ENCODE peak calls at places on chromosomes 4 and X, in four cellular contexts. One of them, this sample, is unnamed.

GRCh38 chr4:10164877-10165283 is 48.3 kb upstream of the WDR1 start:
- DNase-seq in GM12878: no peak
- DNase-seq in HepG2: peak
- DNase-seq in HEK293T: peak
- DNase-seq in this sample: peak

GRCh38 chr4:82811838-82812672 is 13.5 kb upstream of the SCD5 start:
- DNase-seq in HepG2: no peak
- DNase-seq in GM12878: no peak
- DNase-seq in HEK293T: peak
- DNase-seq in this sample: no peak

GRCh38 chr4:140982613-140983340 is 150.5 kb downstream of the RNF150 start:
- DNase-seq in HepG2: no peak
- DNase-seq in GM12878: no peak
- DNase-seq in HEK293T: no peak
- DNase-seq in this sample: no peak

GRCh38 chrX:116318672-116319071 is 117.7 kb upstream of the SLC6A14 start:
- DNase-seq in GM12878: no peak
- DNase-seq in HEK293T: no peak
- DNase-seq in HepG2: no peak
- DNase-seq in this sample: no peak

GRCh38 chrX:45479196-45479834 is 278.6 kb upstream of the DIPK2B start:
- DNase-seq in HepG2: no peak
- DNase-seq in HEK293T: no peak
- DNase-seq in GM12878: no peak
- DNase-seq in this sample: no peak

GRCh38 chrX:17170973-17171372 is 204.0 kb upstream of the NHS start:
- DNase-seq in HepG2: no peak
- DNase-seq in HEK293T: no peak
- DNase-seq in GM12878: no peak
- DNase-seq in this sample: no peak

GRCh38 chr4:134408897-134409296 is 207.3 kb upstream of the PABPC4L start:
- DNase-seq in HEK293T: no peak
- DNase-seq in HepG2: no peak
- DNase-seq in GM12878: no peak
- DNase-seq in this sample: no peak

GRCh38 chrX:21528076-21528475 is 130.1 kb downstream of the KLHL34 start:
- DNase-seq in GM12878: no peak
- DNase-seq in HepG2: no peak
- DNase-seq in HEK293T: no peak
- DNase-seq in this sample: no peak

GRCh38 chr4:69858683-69859082 is 1.3 kb downstream of the SULT1E1 start:
- DNase-seq in HEK293T: no peak
- DNase-seq in HepG2: no peak
- DNase-seq in GM12878: no peak
- DNase-seq in this sample: no peak

GRCh38 chr4:100872811-100873210 is 355.0 kb upstream of the EMCN start:
- DNase-seq in HEK293T: no peak
- DNase-seq in GM12878: no peak
- DNase-seq in HepG2: no peak
- DNase-seq in this sample: no peak

GRCh38 chrX:24694825-24695224 is 1.1 kb downstream of the POLA1 start:
- DNase-seq in GM12878: no peak
- DNase-seq in HepG2: no peak
- DNase-seq in HEK293T: no peak
- DNase-seq in this sample: no peak

GRCh38 chr4:102535398-102536082 is 34.4 kb downstream of the NFKB1 start:
- DNase-seq in HEK293T: no peak
- DNase-seq in HepG2: no peak
- DNase-seq in GM12878: no peak
- DNase-seq in this sample: no peak

GRCh38 chr4:98864560-98864959 is 64.4 kb downstream of the EIF4E start:
- DNase-seq in GM12878: no peak
- DNase-seq in HEK293T: no peak
- DNase-seq in HepG2: no peak
- DNase-seq in this sample: no peak

GRCh38 chr4:83581411-83582288 is 45.7 kb downstream of the GPAT3 start:
- DNase-seq in GM12878: peak
- DNase-seq in HepG2: no peak
- DNase-seq in HEK293T: no peak
- DNase-seq in this sample: no peak

GRCh38 chrX:63526863-63527262 is 175.7 kb upstream of the SPIN4 start:
- DNase-seq in GM12878: no peak
- DNase-seq in HEK293T: no peak
- DNase-seq in HepG2: no peak
- DNase-seq in this sample: no peak

GRCh38 chrX:55758033-55758432 is 40.5 kb downstream of the RRAGB start:
- DNase-seq in HEK293T: no peak
- DNase-seq in GM12878: no peak
- DNase-seq in HepG2: no peak
- DNase-seq in this sample: no peak

GRCh38 chrX:118727686-118728339 is 407 bp downstream of the IL13RA1 start:
- DNase-seq in GM12878: no peak
- DNase-seq in HepG2: peak
- DNase-seq in HEK293T: no peak
- DNase-seq in this sample: peak

GRCh38 chr4:151315212-151315886 is 10.1 kb downstream of the SH3D19 start:
- DNase-seq in GM12878: no peak
- DNase-seq in HEK293T: no peak
- DNase-seq in HepG2: peak
- DNase-seq in this sample: no peak

DNA sequence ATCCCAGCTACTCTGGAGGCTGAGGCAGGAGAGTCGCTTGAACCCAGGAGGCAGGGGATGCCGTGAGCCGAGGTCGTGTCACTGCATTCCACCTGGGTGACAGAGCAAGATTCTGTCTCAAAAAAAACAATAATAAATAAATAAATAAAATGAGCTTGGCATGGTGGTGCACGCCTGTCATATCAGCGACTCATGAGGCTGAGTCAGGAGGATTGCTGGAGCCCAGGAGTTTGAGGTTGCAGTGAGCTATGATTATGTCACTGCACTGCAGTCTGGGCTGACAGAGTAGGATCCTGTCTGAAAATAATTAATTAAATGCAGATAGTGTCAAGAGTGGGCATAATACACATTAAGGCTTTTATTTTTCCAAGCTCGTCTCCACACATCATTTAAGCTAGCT is 77.5 kb downstream of the DHRSX start:
- DNase-seq in HepG2: no peak
- DNase-seq in HEK293T: no peak
- DNase-seq in GM12878: no peak
- DNase-seq in this sample: no peak
- TF ChIP-seq FOXK2 in HepG2: no peak
- TF ChIP-seq FOXK2 in HEK293T: no peak
- TF ChIP-seq FOXK2 in GM12878: no peak
- TF ChIP-seq FOXK2 in this sample: no peak

GRCh38 chrX:10932842-10933440 is 178.2 kb upstream of the HCCS start:
- DNase-seq in HepG2: no peak
- DNase-seq in HEK293T: no peak
- DNase-seq in GM12878: no peak
- DNase-seq in this sample: no peak
- TF ChIP-seq FOXK2 in HepG2: no peak
- TF ChIP-seq FOXK2 in HEK293T: no peak
- TF ChIP-seq FOXK2 in GM12878: no peak
- TF ChIP-seq FOXK2 in this sample: no peak

GRCh38 chrX:70664726-70665125 is 220.1 kb downstream of the DLG3 start:
- DNase-seq in HepG2: peak
- DNase-seq in GM12878: no peak
- DNase-seq in HEK293T: peak
- DNase-seq in this sample: no peak
- TF ChIP-seq FOXK2 in HepG2: no peak
- TF ChIP-seq FOXK2 in GM12878: no peak
- TF ChIP-seq FOXK2 in HEK293T: no peak
- TF ChIP-seq FOXK2 in this sample: no peak

GRCh38 chr4:95506264-95506663 is 42.5 kb downstream of the UNC5C start:
- DNase-seq in GM12878: no peak
- DNase-seq in HepG2: no peak
- DNase-seq in HEK293T: no peak
- DNase-seq in this sample: no peak

GRCh38 chr4:95504488-95504887 is 44.3 kb downstream of the UNC5C start:
- DNase-seq in HepG2: no peak
- DNase-seq in GM12878: no peak
- DNase-seq in HEK293T: no peak
- DNase-seq in this sample: no peak

GRCh38 chr4:95505801-95506200 is 43.0 kb downstream of the UNC5C start:
- DNase-seq in HepG2: no peak
- DNase-seq in GM12878: no peak
- DNase-seq in HEK293T: no peak
- DNase-seq in this sample: no peak

GRCh38 chr4:95507147-95507546 is 41.6 kb downstream of the UNC5C start:
- DNase-seq in HepG2: no peak
- DNase-seq in GM12878: no peak
- DNase-seq in HEK293T: no peak
- DNase-seq in this sample: no peak

DNA sequence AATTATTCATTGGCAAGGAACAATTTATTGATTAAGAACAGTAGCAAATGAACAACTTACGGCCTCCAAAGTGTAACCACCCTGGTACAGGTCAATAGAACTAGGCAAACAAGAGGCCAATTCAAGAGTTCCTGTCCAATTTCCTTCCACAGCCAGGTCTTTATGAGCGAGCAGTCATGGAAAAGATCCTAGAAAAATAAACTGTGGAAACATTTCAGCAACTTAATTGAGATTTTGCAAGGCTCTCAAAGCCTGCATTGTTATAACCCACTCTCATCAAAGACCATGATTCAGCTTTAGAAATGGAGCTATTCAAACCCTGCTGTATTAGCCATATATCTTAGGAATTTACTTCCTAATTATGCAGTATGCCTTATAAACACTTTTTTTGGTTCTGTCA is 43.6 kb downstream of the UNC5C start:
- DNase-seq in HepG2: no peak
- DNase-seq in GM12878: no peak
- DNase-seq in HEK293T: no peak
- DNase-seq in this sample: no peak
- TF ChIP-seq FOXK2 in HepG2: no peak
- TF ChIP-seq FOXK2 in GM12878: no peak
- TF ChIP-seq FOXK2 in HEK293T: no peak
- TF ChIP-seq FOXK2 in this sample: no peak

DNA sequence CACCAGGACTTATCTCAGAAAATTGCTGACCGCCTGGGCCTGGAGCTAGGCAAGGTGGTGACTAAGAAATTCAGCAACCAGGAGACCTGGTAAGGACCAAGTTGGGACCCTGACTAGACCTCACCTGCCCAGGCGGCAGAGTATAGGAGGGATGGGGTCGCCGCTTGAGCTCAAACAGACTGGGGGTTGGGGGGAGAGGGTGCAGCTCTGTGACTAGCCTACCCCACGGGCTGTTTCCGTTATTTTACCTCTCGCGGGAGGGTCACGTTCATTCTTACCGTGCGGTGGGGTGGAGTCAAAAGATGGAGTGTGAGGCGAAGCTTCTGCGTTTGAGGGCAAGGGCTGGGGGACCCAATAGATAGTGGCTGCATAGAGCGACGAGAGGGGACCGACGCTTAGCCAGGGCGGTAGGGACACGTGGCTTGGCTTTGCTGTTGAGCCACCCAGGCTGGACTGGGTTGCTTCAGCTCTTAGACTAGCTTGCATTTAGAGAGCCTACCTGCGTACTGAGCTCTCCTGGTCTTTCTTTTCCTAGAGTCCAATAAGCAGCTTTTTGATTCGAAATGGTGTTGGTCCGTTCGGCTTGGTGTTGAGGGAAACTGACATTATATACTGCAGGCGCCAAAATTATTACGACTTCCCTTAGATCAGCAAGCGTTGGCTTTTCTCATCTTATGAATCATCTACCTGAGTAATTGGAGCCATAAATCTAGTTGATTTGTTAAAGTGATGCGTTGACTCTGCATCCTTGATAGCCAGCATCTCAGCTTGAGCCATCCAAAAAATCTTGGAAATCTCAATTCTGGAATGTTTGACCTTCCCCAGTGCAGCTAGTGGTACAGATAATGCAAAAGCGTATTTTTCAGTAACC is 587 bp downstream of the PRPS1 start:
- DNase-seq in GM12878: no peak
- DNase-seq in HepG2: peak
- DNase-seq in HEK293T: peak
- DNase-seq in this sample: peak
- TF ChIP-seq FOXK2 in GM12878: no peak
- TF ChIP-seq FOXK2 in HepG2: no peak
- TF ChIP-seq FOXK2 in HEK293T: no peak
- TF ChIP-seq FOXK2 in this sample: no peak

GRCh38 chrX:48910926-48911406 is 480 bp downstream of the SLC35A2 start:
- DNase-seq in HepG2: no peak
- DNase-seq in HEK293T: no peak
- DNase-seq in GM12878: no peak
- DNase-seq in this sample: peak
- TF ChIP-seq FOXK2 in HepG2: no peak
- TF ChIP-seq FOXK2 in HEK293T: no peak
- TF ChIP-seq FOXK2 in GM12878: peak
- TF ChIP-seq FOXK2 in this sample: peak

DNA sequence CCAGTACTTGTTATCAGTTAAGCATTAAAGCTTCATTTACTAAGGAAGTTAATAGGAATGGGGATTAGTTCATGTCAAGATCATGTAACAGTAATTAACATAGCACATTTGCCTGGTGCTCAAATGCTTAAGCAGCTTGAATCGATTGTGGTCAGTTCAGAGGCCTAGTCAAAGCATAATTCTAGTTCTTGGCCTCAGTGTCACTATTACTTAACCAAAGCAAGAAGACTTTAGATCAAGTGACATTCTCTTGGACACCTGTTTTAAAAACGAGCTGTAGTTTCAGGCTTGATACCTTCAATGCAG is 115.2 kb upstream of the BMPR1B start:
- DNase-seq in HEK293T: no peak
- DNase-seq in GM12878: no peak
- DNase-seq in HepG2: no peak
- DNase-seq in this sample: no peak
- TF ChIP-seq FOXK2 in HEK293T: no peak
- TF ChIP-seq FOXK2 in GM12878: no peak
- TF ChIP-seq FOXK2 in HepG2: no peak
- TF ChIP-seq FOXK2 in this sample: no peak

GRCh38 chr4:154490261-154490588 is 1.4 kb downstream of the DCHS2 start:
- DNase-seq in GM12878: no peak
- DNase-seq in HepG2: no peak
- DNase-seq in HEK293T: no peak
- DNase-seq in this sample: no peak

GRCh38 chr4:154491731-154492249 is at the start of gene DCHS2:
- DNase-seq in HepG2: peak
- DNase-seq in GM12878: no peak
- DNase-seq in HEK293T: peak
- DNase-seq in this sample: peak

GRCh38 chr4:154492288-154492687 is 689 bp upstream of the DCHS2 start:
- DNase-seq in HepG2: no peak
- DNase-seq in GM12878: no peak
- DNase-seq in HEK293T: no peak
- DNase-seq in this sample: no peak

GRCh38 chr4:154490589-154491340 is 834 bp downstream of the DCHS2 start:
- DNase-seq in HEK293T: no peak
- DNase-seq in GM12878: no peak
- DNase-seq in HepG2: no peak
- DNase-seq in this sample: no peak

GRCh38 chr4:154491341-154491679 is 289 bp downstream of the DCHS2 start:
- DNase-seq in GM12878: no peak
- DNase-seq in HEK293T: peak
- DNase-seq in HepG2: no peak
- DNase-seq in this sample: no peak
- TF ChIP-seq FOXK2 in GM12878: no peak
- TF ChIP-seq FOXK2 in HEK293T: no peak
- TF ChIP-seq FOXK2 in HepG2: no peak
- TF ChIP-seq FOXK2 in this sample: no peak

This sample was measured in K562.